ENCODE peak calls at places on chromosomes 3 and 15, in four cellular contexts. One of them, this sample, is unnamed.

GRCh38 chr15:101201411-101202174 is 50.3 kb downstream of the CHSY1 start:
- DNase-seq in germinal center: no peak
- DNase-seq in left lung: peak
- DNase-seq in COR-L47: no peak
- DNase-seq in this sample: no peak

GRCh38 chr3:156307704-156308103 is 187.3 kb downstream of the KCNAB1 start:
- DNase-seq in germinal center: no peak
- DNase-seq in COR-L47: no peak
- DNase-seq in left lung: no peak
- DNase-seq in this sample: no peak

GRCh38 chr3:44832032-44832431 is 29.7 kb upstream of the TMEM42 start:
- DNase-seq in left lung: no peak
- DNase-seq in COR-L47: no peak
- DNase-seq in germinal center: no peak
- DNase-seq in this sample: no peak

GRCh38 chr3:196135693-196136639 is 54.1 kb upstream of the TFRC start:
- DNase-seq in germinal center: no peak
- DNase-seq in COR-L47: no peak
- DNase-seq in left lung: no peak
- DNase-seq in this sample: no peak

GRCh38 chr3:138901579-138901978 is 45.4 kb downstream of the FOXL2 start:
- DNase-seq in COR-L47: no peak
- DNase-seq in left lung: no peak
- DNase-seq in germinal center: no peak
- DNase-seq in this sample: no peak

GRCh38 chr3:127391436-127392145 is 103.7 kb upstream of the PRR20G start:
- DNase-seq in germinal center: no peak
- DNase-seq in COR-L47: no peak
- DNase-seq in left lung: no peak
- DNase-seq in this sample: no peak

GRCh38 chr3:124014366-124014942 is 22.5 kb upstream of the ROPN1 start:
- DNase-seq in left lung: no peak
- DNase-seq in germinal center: no peak
- DNase-seq in COR-L47: no peak
- DNase-seq in this sample: no peak

GRCh38 chr3:117979466-117979865 is 1055.2 kb downstream of the IGSF11 start:
- DNase-seq in left lung: no peak
- DNase-seq in COR-L47: no peak
- DNase-seq in germinal center: no peak
- DNase-seq in this sample: no peak

GRCh38 chr3:113157408-113157980 is 53.9 kb upstream of the BOC start:
- DNase-seq in COR-L47: no peak
- DNase-seq in germinal center: no peak
- DNase-seq in left lung: no peak
- DNase-seq in this sample: no peak

GRCh38 chr15:60695713-60696522 is 217.0 kb upstream of the ICE2 start:
- DNase-seq in left lung: no peak
- DNase-seq in COR-L47: no peak
- DNase-seq in germinal center: no peak
- DNase-seq in this sample: no peak

GRCh38 chr3:38375488-38376097 is 29.0 kb downstream of the XYLB start:
- DNase-seq in left lung: no peak
- DNase-seq in germinal center: no peak
- DNase-seq in COR-L47: no peak
- DNase-seq in this sample: no peak

GRCh38 chr15:98927990-98928389 is 79.6 kb downstream of the PGPEP1L start:
- DNase-seq in left lung: no peak
- DNase-seq in germinal center: no peak
- DNase-seq in COR-L47: no peak
- DNase-seq in this sample: no peak

GRCh38 chr15:101254157-101255065 is 2.6 kb upstream of the CHSY1 start:
- DNase-seq in left lung: no peak
- DNase-seq in COR-L47: no peak
- DNase-seq in germinal center: no peak
- DNase-seq in this sample: no peak

GRCh38 chr15:73457334-73457733 is 14.4 kb downstream of the REC114 start:
- DNase-seq in germinal center: no peak
- DNase-seq in COR-L47: no peak
- DNase-seq in left lung: no peak
- DNase-seq in this sample: no peak

GRCh38 chr3:55491296-55491816 is 4.2 kb upstream of the WNT5A start:
- DNase-seq in germinal center: no peak
- DNase-seq in left lung: no peak
- DNase-seq in COR-L47: no peak
- DNase-seq in this sample: no peak

GRCh38 chr15:68822818-68823217 is 2.1 kb upstream of the ANP32A start:
- DNase-seq in left lung: no peak
- DNase-seq in COR-L47: no peak
- DNase-seq in germinal center: no peak
- DNase-seq in this sample: no peak

GRCh38 chr3:158974905-158975304 is 173.1 kb downstream of the MFSD1 start:
- DNase-seq in COR-L47: no peak
- DNase-seq in germinal center: no peak
- DNase-seq in left lung: no peak
- DNase-seq in this sample: no peak

GRCh38 chr3:160771811-160772459 is 15.9 kb downstream of the PPM1L start:
- DNase-seq in left lung: no peak
- DNase-seq in germinal center: no peak
- DNase-seq in COR-L47: no peak
- DNase-seq in this sample: no peak

GRCh38 chr15:73876779-73877178 is 3.4 kb downstream of the TBC1D21 start:
- DNase-seq in germinal center: no peak
- DNase-seq in left lung: no peak
- DNase-seq in COR-L47: no peak
- DNase-seq in this sample: no peak

GRCh38 chr3:11739712-11740111 is 96.0 kb upstream of the VGLL4 start:
- DNase-seq in left lung: no peak
- DNase-seq in COR-L47: no peak
- DNase-seq in germinal center: no peak
- DNase-seq in this sample: no peak

GRCh38 chr15:42141795-42142667 is 14.4 kb downstream of the PLA2G4F start:
- DNase-seq in COR-L47: no peak
- DNase-seq in germinal center: no peak
- DNase-seq in left lung: no peak
- DNase-seq in this sample: no peak

GRCh38 chr3:72346526-72346926 is 501.7 kb downstream of the SHQ1 start:
- DNase-seq in COR-L47: no peak
- DNase-seq in left lung: no peak
- DNase-seq in germinal center: no peak
- DNase-seq in this sample: no peak